ENCODE peak calls at places on chromosomes 4 and X, in seven cellular contexts. Y is HL-60; R is neural crest cell; N is activated CD4-positive, alpha-beta T cell treated with anti-CD3 and anti-CD28 coated beads for 24 hours; L is amygdala; I is T1000; K is T-helper 1 cell. D is an unnamed sample.

GRCh38 chr4:121711263-121712000 is 14.7 kb upstream of the ANXA5 start:
- DNase-seq in R (peak; percentile 60), Y (no peak), K (no peak), L (peak; percentile 18), N (peak; percentile 30), I (peak; percentile 95), D (no peak)

GRCh38 chr4:121758896-121759568 is 5.9 kb downstream of the SMIM43 start:
- DNase-seq in L (no peak), K (no peak), Y (no peak), I (no peak), N (no peak), R (no peak), D (no peak)

GRCh38 chrX:15601932-15602331 is 1.2 kb upstream of the ACE2 start:
- DNase-seq in I (no peak), L (no peak), Y (no peak), R (no peak), N (no peak), K (no peak), D (no peak)

GRCh38 chr4:6688879-6689505 is 4.7 kb upstream of the S100P start:
- DNase-seq in R (peak; percentile 39), K (peak; percentile 49), Y (no peak), L (no peak), I (peak; percentile 75), N (peak; percentile 58), D (no peak)

GRCh38 chr4:182465114-182465513 is 221.9 kb downstream of the TENM3 start:
- DNase-seq in L (no peak), I (no peak), R (no peak), N (no peak), Y (no peak), K (no peak), D (no peak)

GRCh38 chr4:95124906-95125504 is 367.2 kb downstream of the BMPR1B start:
- DNase-seq in N (no peak), I (no peak), L (no peak), K (no peak), R (peak; percentile 19), Y (no peak), D (no peak)

GRCh38 chr4:108256538-108256937 is 87.8 kb upstream of the LEF1 start:
- DNase-seq in Y (no peak), L (no peak), I (no peak), R (no peak), N (no peak), K (no peak), D (no peak)

GRCh38 chrX:115579327-115579726 is 18.4 kb downstream of the PLS3 start:
- DNase-seq in K (no peak), N (no peak), I (no peak), R (no peak), L (no peak), Y (no peak), D (no peak)

GRCh38 chrX:38260231-38260630 is 39.6 kb upstream of the SRPX start:
- DNase-seq in R (no peak), Y (no peak), I (no peak), N (no peak), K (no peak), L (no peak), D (no peak)

GRCh38 chr4:186058253-186058979 is 10.5 kb upstream of the TLR3 start:
- DNase-seq in Y (no peak), L (no peak), K (no peak), R (no peak), N (no peak), I (no peak), D (no peak)

GRCh38 chr4:41185614-41186609 is 28.4 kb downstream of the APBB2 start:
- DNase-seq in Y (no peak), I (no peak), N (no peak), K (no peak), L (no peak), R (no peak), D (no peak)

GRCh38 chr4:96649536-96649935 is 809.6 kb downstream of the PDHA2 start:
- DNase-seq in I (no peak), N (no peak), Y (no peak), L (no peak), R (no peak), K (no peak), D (no peak)

GRCh38 chrX:23327104-23327503 is 7.5 kb upstream of the PTCHD1 start:
- DNase-seq in L (no peak), Y (no peak), K (no peak), N (no peak), I (no peak), R (no peak), D (no peak)

GRCh38 chr4:15031197-15031596 is 28.9 kb downstream of the CPEB2 start:
- DNase-seq in I (no peak), Y (no peak), N (no peak), L (no peak), R (no peak), K (no peak), D (no peak)

GRCh38 chr4:13089659-13089998 is 394.5 kb downstream of the RAB28 start:
- DNase-seq in K (no peak), R (no peak), N (no peak), Y (no peak), I (no peak), L (no peak), D (no peak)

D was measured in NCI-H1048.